ENCODE peak calls at places on chromosome 10, in four cellular contexts. I, Z, K and O are unnamed samples.

GRCh38 chr10:55144001-55144400 is 343.0 kb upstream of the PCDH15 start:
- DNase-seq in Z (no peak), K (no peak), I (no peak), O (no peak)

GRCh38 chr10:15254808-15255655 is 86.5 kb upstream of the NMT2 start:
- DNase-seq in K (peak), Z (no peak), I (no peak), O (no peak)

GRCh38 chr10:3068968-3069737 is 1.8 kb downstream of the PFKP start:
- DNase-seq in I (no peak), Z (no peak), K (peak), O (peak)

GRCh38 chr10:23558361-23558799 is 119.5 kb downstream of the OTUD1 start:
- DNase-seq in Z (no peak), I (no peak), K (no peak), O (no peak)

GRCh38 chr10:113496124-113496523 is 56.7 kb upstream of the HABP2 start:
- DNase-seq in K (no peak), I (no peak), Z (no peak), O (no peak)

GRCh38 chr10:4240641-4241197 is 455.7 kb upstream of the KLF6 start:
- DNase-seq in Z (no peak), I (no peak), K (no peak), O (no peak)

GRCh38 chr10:131651674-131652093 is 249.1 kb upstream of the PPP2R2D start:
- DNase-seq in I (no peak), K (no peak), Z (no peak), O (no peak)

GRCh38 chr10:35127289-35127891 is 744 bp downstream of the CREM start:
- DNase-seq in K (peak), Z (peak), I (no peak), O (no peak)

GRCh38 chr10:49735848-49736563 is 26.1 kb downstream of the OGDHL start:
- DNase-seq in I (no peak), Z (no peak), K (no peak), O (no peak)

GRCh38 chr10:27663611-27664010 is 82.0 kb downstream of the MKX start:
- DNase-seq in Z (no peak), I (no peak), K (no peak), O (no peak)

GRCh38 chr10:123136806-123137642 is 1.3 kb downstream of the HMX3 start:
- DNase-seq in I (no peak), Z (no peak), K (peak), O (no peak)

GRCh38 chr10:88045116-88045515 is 181.7 kb downstream of the PTEN start:
- DNase-seq in I (no peak), K (no peak), Z (no peak), O (no peak)

GRCh38 chr10:114768394-114768786 is 53.2 kb upstream of the FHIP2A start:
- DNase-seq in Z (no peak), K (no peak), I (no peak), O (peak)

GRCh38 chr10:35025916-35026315 is 64.2 kb downstream of the CUL2 start:
- DNase-seq in K (no peak), Z (no peak), I (no peak), O (no peak)

GRCh38 chr10:34124522-34125035 is 690.5 kb downstream of the PARD3 start:
- DNase-seq in I (no peak), K (no peak), Z (no peak), O (no peak)

GRCh38 chr10:516766-517165 is 172.7 kb downstream of the DIP2C start:
- DNase-seq in Z (no peak), K (no peak), I (no peak), O (no peak)

GRCh38 chr10:26486304-26486703 is 48.2 kb downstream of the APBB1IP start:
- DNase-seq in K (no peak), Z (no peak), I (no peak), O (no peak)

GRCh38 chr10:56623064-56623463 is 262.0 kb upstream of the ZWINT start:
- DNase-seq in I (no peak), K (no peak), Z (no peak), O (no peak)

GRCh38 chr10:98170249-98171117 is 36.0 kb downstream of the R3HCC1L start:
- DNase-seq in I (peak), K (peak), Z (peak), O (no peak)

GRCh38 chr10:119521443-119522204 is 20.9 kb downstream of the RGS10 start:
- DNase-seq in K (no peak), I (no peak), Z (no peak), O (no peak)

GRCh38 chr10:46298346-46299266 is 11.8 kb downstream of the ANTXRL start:
- DNase-seq in K (no peak), I (no peak), Z (peak), O (no peak)

GRCh38 chr10:120588311-120588710 is 131.3 kb downstream of the PLPP4 start:
- DNase-seq in Z (no peak), I (no peak), K (no peak), O (no peak)

GRCh38 chr10:117137911-117138642 is at the start of gene VAX1:
- DNase-seq in Z (no peak), K (no peak), I (no peak), O (no peak)

GRCh38 chr10:59694936-59695335 is 14.7 kb downstream of the SLC16A9 start:
- DNase-seq in K (no peak), I (no peak), Z (no peak), O (no peak)

GRCh38 chr10:52740913-52741675 is 31.5 kb downstream of the MBL2 start:
- DNase-seq in Z (no peak), I (no peak), K (peak), O (no peak)

GRCh38 chr10:15515207-15515606 is 144.1 kb upstream of the FAM171A1 start:
- DNase-seq in K (no peak), I (no peak), Z (no peak), O (no peak)

GRCh38 chr10:128435811-128436210 is 309.6 kb upstream of the MKI67 start:
- DNase-seq in K (no peak), I (no peak), Z (no peak), O (no peak)

GRCh38 chr10:49606981-49607535 is 3.1 kb upstream of the SLC18A3 start:
- DNase-seq in I (no peak), K (peak), Z (peak), O (peak)

GRCh38 chr10:3803295-3803883 is 18.4 kb upstream of the KLF6 start:
- DNase-seq in I (no peak), Z (no peak), K (peak), O (no peak)

GRCh38 chr10:120278069-120278468 is 179.0 kb upstream of the PLPP4 start:
- DNase-seq in I (no peak), K (no peak), Z (no peak), O (no peak)

GRCh38 chr10:131700032-131700431 is 200.8 kb upstream of the PPP2R2D start:
- DNase-seq in K (no peak), Z (no peak), I (no peak), O (no peak)

GRCh38 chr10:104308439-104308903 is 29.8 kb downstream of the ITPRIP start:
- DNase-seq in Z (no peak), I (peak), K (no peak), O (no peak)

GRCh38 chr10:68105820-68106219 is 3.5 kb upstream of the MYPN start:
- DNase-seq in K (no peak), Z (no peak), I (no peak), O (no peak)

GRCh38 chr10:48973065-48973464 is 33.4 kb upstream of the LRRC18 start:
- DNase-seq in Z (no peak), K (no peak), I (no peak), O (no peak)

GRCh38 chr10:7457478-7458316 is 46.9 kb upstream of the SFMBT2 start:
- DNase-seq in I (peak), Z (no peak), K (no peak), O (no peak)

GRCh38 chr10:43865275-43866135 is 216.8 kb upstream of the ZNF32 start:
- DNase-seq in Z (no peak), I (no peak), K (no peak), O (no peak)

GRCh38 chr10:31320598-31321211 is 1.7 kb downstream of the ZEB1 start:
- DNase-seq in Z (no peak), I (no peak), K (peak), O (no peak)
- TF ChIP-seq SPI1 in Z (no peak), I (no peak), K (no peak), O (no peak)

DNA sequence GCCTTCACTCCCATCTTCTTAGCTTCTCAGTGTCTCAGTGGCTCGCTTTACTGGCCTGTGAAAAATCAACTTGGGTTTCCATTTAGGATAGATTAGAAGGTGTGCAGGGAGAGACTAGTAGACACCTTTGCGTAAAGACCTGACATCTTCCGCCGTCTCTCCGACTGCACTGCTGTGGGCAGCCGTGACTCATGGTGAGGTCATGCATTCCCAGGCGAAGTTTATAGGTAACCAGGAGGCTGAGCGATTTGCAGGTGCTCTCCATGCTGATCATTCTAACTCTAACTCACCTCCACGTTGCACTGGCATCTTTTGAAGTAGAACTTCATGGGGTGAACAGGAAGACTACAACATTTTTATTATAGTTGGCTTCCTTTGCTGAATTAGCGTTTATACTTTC is 68.0 kb upstream of the ZNF438 start:
- DNase-seq in Z (no peak), I (no peak), K (no peak), O (no peak)
- TF ChIP-seq POLR2AphosphoS5 in Z (no peak), I (no peak), K (no peak), O (no peak)

GRCh38 chr10:124285587-124286527 is 132.9 kb downstream of the OAT start:
- DNase-seq in Z (peak), K (no peak), I (peak), O (no peak)
- TF ChIP-seq SPI1 in Z (no peak), K (no peak), I (no peak), O (no peak)

GRCh38 chr10:61836888-61837747 is 64.4 kb upstream of the ARID5B start:
- DNase-seq in Z (no peak), K (no peak), I (no peak), O (no peak)

GRCh38 chr10:61835909-61836232 is 65.6 kb upstream of the ARID5B start:
- DNase-seq in Z (no peak), I (no peak), K (no peak), O (no peak)

GRCh38 chr10:61834519-61834918 is 67.0 kb upstream of the ARID5B start:
- DNase-seq in I (no peak), Z (no peak), K (no peak), O (no peak)

GRCh38 chr10:61836233-61836887 is 65.1 kb upstream of the ARID5B start:
- DNase-seq in I (no peak), K (no peak), Z (no peak), O (no peak)

GRCh38 chr10:61835069-61835908 is 66.2 kb upstream of the ARID5B start:
- DNase-seq in I (peak), Z (peak), K (peak), O (peak)
- TF ChIP-seq POLR2AphosphoS5 in I (no peak), Z (no peak), K (no peak), O (no peak)

GRCh38 chr10:129758180-129758579 is 205.9 kb downstream of the EBF3 start:
- DNase-seq in Z (no peak), K (no peak), I (no peak), O (no peak)

GRCh38 chr10:129756912-129757861 is 206.9 kb downstream of the EBF3 start:
- DNase-seq in K (no peak), Z (no peak), I (no peak), O (no peak)

GRCh38 chr10:129754211-129755050 is 209.6 kb downstream of the EBF3 start:
- DNase-seq in Z (no peak), I (no peak), K (no peak), O (no peak)

GRCh38 chr10:129758591-129759021 is 205.5 kb downstream of the EBF3 start:
- DNase-seq in K (no peak), I (no peak), Z (no peak), O (no peak)

GRCh38 chr10:129755075-129756020 is 208.7 kb downstream of the EBF3 start:
- DNase-seq in I (no peak), Z (no peak), K (no peak), O (no peak)
- TF ChIP-seq SPI1 in I (no peak), Z (no peak), K (no peak), O (no peak)

DNA sequence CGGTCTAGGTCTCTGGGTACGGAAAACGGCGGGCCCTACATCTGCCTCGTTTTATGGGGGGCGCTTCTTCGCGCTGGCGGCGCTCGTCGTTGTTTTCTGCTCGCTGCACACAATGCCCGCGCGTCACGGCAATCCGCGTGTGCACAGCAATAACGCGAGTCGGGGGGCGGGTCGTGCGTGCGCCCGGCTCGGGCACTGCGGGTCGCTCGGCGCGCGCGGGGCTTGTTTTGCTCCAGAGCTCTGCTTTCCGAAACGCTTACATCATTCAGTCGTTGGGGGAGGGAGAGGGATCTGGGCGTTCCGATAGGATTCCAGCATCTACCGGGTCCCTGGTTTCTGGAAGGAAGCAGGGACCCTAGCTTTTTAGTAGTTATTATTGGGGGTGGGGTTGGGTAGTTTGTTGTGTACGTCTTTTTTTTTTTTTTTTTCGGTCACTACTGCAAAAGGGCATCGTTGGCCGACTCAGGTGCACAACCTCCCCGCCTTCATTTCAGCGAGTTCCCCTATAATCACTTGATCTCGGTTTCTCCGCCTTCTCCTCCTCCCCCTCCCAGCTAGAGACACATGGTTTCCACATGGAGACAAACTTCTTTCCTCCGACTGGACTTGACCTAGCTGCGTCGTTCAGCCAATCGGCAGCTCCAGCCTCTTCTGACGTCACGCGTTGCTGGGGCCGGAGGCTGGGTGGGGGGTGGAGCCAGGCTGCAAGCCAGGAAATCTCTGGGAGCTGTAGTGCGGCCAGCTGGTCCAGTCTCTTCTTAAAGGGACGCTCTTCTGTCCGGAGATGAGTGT is 3.5 kb downstream of the MXI1 start:
- DNase-seq in K (peak), I (peak), Z (peak), O (peak)
- TF ChIP-seq POLR2AphosphoS5 in K (no peak), I (no peak), Z (peak), O (no peak)

DNA sequence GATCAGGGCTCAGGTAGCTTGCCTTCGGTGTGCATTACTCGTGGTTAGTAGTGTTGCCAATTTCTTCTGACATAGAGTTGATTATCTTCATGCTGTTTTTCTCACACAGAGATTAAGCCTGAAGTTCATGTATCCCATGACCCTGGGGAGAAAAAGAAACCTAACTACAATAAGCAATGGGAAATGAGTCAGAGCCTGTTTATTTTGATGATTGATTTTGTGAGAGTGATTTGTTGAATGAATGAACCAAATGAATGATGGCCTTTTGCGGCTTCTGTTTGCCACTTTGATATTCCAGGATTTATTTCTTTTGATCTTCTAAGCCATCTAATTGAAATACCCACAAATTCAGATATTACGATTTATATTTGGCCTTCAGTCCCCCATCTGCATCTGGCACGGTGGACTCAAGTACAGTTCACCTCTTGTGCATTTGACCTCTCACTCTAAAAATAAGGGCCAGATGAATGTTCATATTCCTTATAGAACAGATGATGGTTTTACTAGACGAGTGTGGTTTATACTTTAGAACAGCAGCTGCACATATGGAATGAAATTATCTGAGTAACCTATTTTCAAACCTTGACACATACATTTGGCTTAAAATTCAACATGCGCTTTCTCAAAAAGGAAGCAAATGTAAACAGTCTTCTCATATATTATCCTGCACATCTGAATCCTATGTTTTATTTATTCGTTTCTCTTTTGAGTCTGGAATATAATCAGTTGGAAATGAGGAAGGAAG is 110.8 kb downstream of the PLCE1 start:
- DNase-seq in Z (no peak), K (no peak), I (no peak), O (no peak)
- TF ChIP-seq SPI1 in Z (no peak), K (no peak), I (no peak), O (no peak)

DNA sequence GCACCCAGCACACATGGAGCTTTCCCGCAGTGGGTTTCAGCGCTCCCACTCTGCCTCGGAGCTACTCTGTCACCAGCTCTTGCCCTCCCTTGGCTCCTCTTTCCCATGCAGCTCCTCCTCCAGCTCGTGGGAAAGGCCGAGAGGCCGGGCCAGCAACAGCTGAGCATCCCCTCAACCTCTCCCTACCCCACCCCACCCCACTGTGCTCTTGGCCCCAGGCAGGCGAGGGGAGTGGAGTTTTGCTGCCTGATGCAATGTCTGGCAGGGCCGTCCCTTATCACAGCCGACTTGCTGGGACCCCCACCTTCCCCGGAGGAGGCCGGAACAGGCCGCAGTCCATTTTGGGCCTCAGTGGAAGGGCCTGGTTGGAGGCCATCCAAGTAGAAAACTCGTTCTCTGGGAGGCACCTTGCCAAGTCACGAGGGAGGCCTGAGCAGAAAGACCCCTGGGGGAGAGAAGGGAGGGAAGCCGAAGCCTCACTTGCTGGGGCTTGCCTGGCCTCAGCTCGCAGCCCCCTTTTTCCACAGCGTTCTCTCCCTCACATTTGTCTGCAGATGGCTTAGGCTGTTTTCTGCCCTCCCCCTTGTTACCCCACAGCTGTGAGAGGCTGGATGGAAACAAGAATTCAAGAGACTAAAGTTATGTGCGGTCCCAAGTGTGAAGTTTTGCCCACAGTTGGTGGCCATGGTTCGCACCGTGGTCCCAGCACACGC is 35.3 kb downstream of the CHST3 start:
- DNase-seq in Z (no peak), I (no peak), K (peak), O (no peak)
- TF ChIP-seq POLR2AphosphoS5 in Z (no peak), I (no peak), K (no peak), O (no peak)

GRCh38 chr10:12419279-12419847 is 70.0 kb downstream of the CAMK1D start:
- DNase-seq in Z (no peak), K (no peak), I (no peak), O (no peak)
- TF ChIP-seq SPI1 in Z (no peak), K (no peak), I (no peak), O (no peak)